ENCODE peak calls at places on chromosome 14, in five cellular contexts. Z, D, T, O and K are unnamed samples. For H3K9me3, the result is how much of the 10 kb centered on the place peaks cover.

GRCh38 chr14:101215936-101216335 is 312.4 kb upstream of the RTL1 start:
- DNase-seq in Z (no peak), D (no peak), T (no peak), O (no peak), K (no peak)

GRCh38 chr14:94461526-94462218 is 9.1 kb upstream of the SERPINA11 start:
- DNase-seq in Z (no peak), D (no peak), T (no peak), O (no peak), K (no peak)

GRCh38 chr14:22821193-22822016 is 6.2 kb upstream of the SLC7A7 start:
- DNase-seq in Z (no peak), D (peak), T (no peak), O (no peak), K (no peak)

GRCh38 chr14:74505831-74506230 is 12.3 kb downstream of the ISCA2 start:
- DNase-seq in Z (no peak), D (no peak), T (no peak), O (no peak), K (no peak)

GRCh38 chr14:32513571-32514009 is 184.5 kb downstream of the AKAP6 start:
- DNase-seq in Z (no peak), D (no peak), T (no peak), O (no peak), K (no peak)

GRCh38 chr14:71006200-71006563 is 98.9 kb downstream of the PCNX1 start:
- DNase-seq in Z (no peak), D (no peak), T (no peak), O (no peak), K (no peak)

GRCh38 chr14:95515080-95515489 is 1.4 kb downstream of the SYNE3 start:
- DNase-seq in Z (no peak), D (no peak), T (no peak), O (no peak), K (no peak)

GRCh38 chr14:80364274-80364673 is 153.0 kb upstream of the DIO2 start:
- DNase-seq in Z (no peak), D (peak), T (no peak), O (no peak), K (no peak)

GRCh38 chr14:52917732-52918131 is 33.1 kb downstream of the FERMT2 start:
- DNase-seq in Z (no peak), D (no peak), T (no peak), O (no peak), K (no peak)

GRCh38 chr14:26833777-26834176 is 235.9 kb upstream of the NOVA1 start:
- DNase-seq in Z (no peak), D (no peak), T (no peak), O (no peak), K (no peak)

GRCh38 chr14:75200451-75200850 is 24.0 kb upstream of the TMED10 start:
- DNase-seq in Z (no peak), D (no peak), T (peak), O (no peak), K (no peak)

GRCh38 chr14:101177301-101178055 is 274.0 kb upstream of the RTL1 start:
- DNase-seq in Z (no peak), D (no peak), T (no peak), O (no peak), K (no peak)

GRCh38 chr14:76490735-76491134 is 114.8 kb downstream of the ESRRB start:
- DNase-seq in Z (no peak), D (no peak), T (no peak), O (no peak), K (no peak)

GRCh38 chr14:104827173-104828055 is 26.5 kb downstream of the ZBTB42 start:
- DNase-seq in Z (peak), D (peak), T (peak), O (peak), K (peak)

GRCh38 chr14:58774531-58774930 is 136.8 kb downstream of the DACT1 start:
- DNase-seq in Z (no peak), D (no peak), T (no peak), O (no peak), K (no peak)

GRCh38 chr14:67263499-67264149 is 22.4 kb downstream of the PALS1 start:
- DNase-seq in Z (no peak), D (no peak), T (no peak), O (no peak), K (no peak)

GRCh38 chr14:101791919-101792572 is 30.5 kb downstream of the PPP2R5C start:
- DNase-seq in Z (no peak), D (no peak), T (no peak), O (no peak), K (no peak)

GRCh38 chr14:100124551-100125088 is 34.8 kb downstream of the DEGS2 start:
- DNase-seq in Z (no peak), D (no peak), T (no peak), O (no peak), K (no peak)

GRCh38 chr14:22303589-22304195 is 285.3 kb downstream of the DAD1 start:
- DNase-seq in Z (no peak), D (no peak), T (no peak), O (no peak), K (no peak)

GRCh38 chr14:68546839-68547238 is 246.0 kb downstream of the ZFP36L1 start:
- DNase-seq in Z (no peak), D (no peak), T (no peak), O (no peak), K (no peak)

GRCh38 chr14:88245321-88245720 is 77.7 kb downstream of the KCNK10 start:
- DNase-seq in Z (no peak), D (no peak), T (no peak), O (no peak), K (no peak)

GRCh38 chr14:104925214-104925899 is 678 bp downstream of the PLD4 start:
- DNase-seq in Z (no peak), D (no peak), T (no peak), O (no peak), K (no peak)

GRCh38 chr14:21993837-21994236 is 320.2 kb upstream of the OR4E1 start:
- DNase-seq in Z (no peak), D (no peak), T (no peak), O (no peak), K (no peak)

GRCh38 chr14:90616313-90616712 is 199.9 kb downstream of the TTC7B start:
- DNase-seq in Z (no peak), D (no peak), T (no peak), O (no peak), K (no peak)

GRCh38 chr14:59213368-59214315 is 25.2 kb downstream of the DAAM1 start:
- DNase-seq in Z (no peak), D (no peak), T (no peak), O (no peak), K (no peak)

GRCh38 chr14:69300601-69301221 is 40.8 kb downstream of the GALNT16 start:
- DNase-seq in Z (no peak), D (no peak), T (no peak), O (no peak), K (no peak)

GRCh38 chr14:54579606-54580005 is 12.7 kb downstream of the SAMD4A start:
- DNase-seq in Z (no peak), D (peak), T (no peak), O (no peak), K (no peak)

GRCh38 chr14:77848031-77848430 is 48.1 kb downstream of the ADCK1 start:
- DNase-seq in Z (no peak), D (no peak), T (no peak), O (no peak), K (no peak)

GRCh38 chr14:28280530-28280929 is 486.1 kb upstream of the FOXG1 start:
- DNase-seq in Z (no peak), D (no peak), T (no peak), O (no peak), K (no peak)
- H3K9me3 ChIP-seq in Z (under half), D (under half), T (under half), O (under half), K (under half)

GRCh38 chr14:19823765-19824164 is 20.2 kb downstream of the OR4N2 start:
- DNase-seq in Z (no peak), D (no peak), T (no peak), O (no peak), K (no peak)

GRCh38 chr14:19828314-19828713 is 24.7 kb downstream of the OR4N2 start:
- DNase-seq in Z (no peak), D (no peak), T (no peak), O (no peak), K (no peak)

DNA sequence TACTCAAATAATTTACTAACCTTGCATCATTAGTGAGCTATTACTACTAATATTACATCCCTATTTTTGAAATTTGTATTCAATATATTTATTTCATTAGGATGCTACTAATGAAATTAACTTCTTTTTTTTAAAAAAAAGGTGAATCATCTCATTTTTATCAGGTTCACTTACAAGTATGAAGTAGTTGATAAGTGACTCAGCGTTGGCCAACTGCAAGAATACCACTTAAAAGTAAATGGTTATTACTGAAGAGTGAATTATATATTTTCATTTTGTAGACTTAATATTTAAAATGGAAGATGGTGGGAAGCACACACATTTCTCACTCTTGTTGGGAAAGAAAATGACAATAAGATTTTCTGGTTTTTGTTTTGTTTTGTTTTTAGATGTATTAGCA is 19.6 kb downstream of the OR4N2 start:
- DNase-seq in Z (no peak), D (no peak), T (no peak), O (no peak), K (no peak)
- H3K9me3 ChIP-seq in Z (under half), D (under half), T (under half), O (under half), K (under half)

DNA sequence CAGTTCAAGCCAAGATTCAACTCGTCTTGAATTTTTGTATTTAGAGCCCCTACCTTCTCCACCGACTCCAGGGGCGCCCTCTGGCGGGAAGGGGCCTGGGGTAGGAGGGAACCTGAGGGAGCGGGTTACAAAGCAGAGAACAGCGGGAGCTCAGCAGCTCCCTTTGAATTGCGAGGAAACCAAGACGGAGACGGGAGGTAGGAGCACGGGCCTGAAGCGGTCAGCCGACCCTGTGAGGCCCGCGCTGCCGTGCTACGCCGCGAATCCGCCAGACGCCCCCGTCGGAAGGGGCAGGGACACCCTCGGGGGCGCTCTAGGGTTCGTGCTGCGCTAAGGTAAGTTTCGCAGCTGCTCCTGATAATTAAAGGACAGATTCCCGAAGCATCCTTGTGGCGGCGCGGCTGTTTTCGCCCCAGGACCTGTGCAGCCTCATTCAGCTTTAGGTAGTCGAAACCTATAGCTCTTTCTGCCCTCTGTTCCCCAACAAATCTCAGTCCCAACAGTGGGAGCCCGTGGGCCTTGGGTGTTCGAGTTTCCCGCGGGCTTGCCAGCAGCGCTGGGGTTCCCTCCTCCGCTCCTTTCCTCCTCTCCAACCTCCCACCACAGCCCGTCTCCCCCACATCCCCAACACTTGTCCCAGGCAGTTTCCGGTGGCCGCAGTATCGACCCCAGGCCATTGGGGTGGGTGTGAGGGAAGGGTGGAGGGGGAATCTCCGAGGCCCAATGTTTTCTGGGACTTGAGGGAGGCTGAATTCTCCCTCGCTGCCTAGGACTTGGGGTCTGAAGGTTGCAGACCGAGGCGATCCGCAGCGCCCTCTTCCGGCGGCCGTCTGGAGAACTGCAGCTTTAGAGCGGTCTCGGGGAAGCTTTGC is 5.1 kb upstream of the NKX2-1 start:
- DNase-seq in Z (no peak), D (peak), T (peak), O (no peak), K (no peak)
- H3K9me3 ChIP-seq in Z (under half), D (under half), T (under half), O (under half), K (under half)

GRCh38 chr14:65531148-65531547 is 118.6 kb downstream of the FUT8 start:
- DNase-seq in Z (no peak), D (no peak), T (no peak), O (no peak), K (no peak)
- H3K9me3 ChIP-seq in Z (under half), D (under half), T (under half), O (under half), K (under half)

DNA sequence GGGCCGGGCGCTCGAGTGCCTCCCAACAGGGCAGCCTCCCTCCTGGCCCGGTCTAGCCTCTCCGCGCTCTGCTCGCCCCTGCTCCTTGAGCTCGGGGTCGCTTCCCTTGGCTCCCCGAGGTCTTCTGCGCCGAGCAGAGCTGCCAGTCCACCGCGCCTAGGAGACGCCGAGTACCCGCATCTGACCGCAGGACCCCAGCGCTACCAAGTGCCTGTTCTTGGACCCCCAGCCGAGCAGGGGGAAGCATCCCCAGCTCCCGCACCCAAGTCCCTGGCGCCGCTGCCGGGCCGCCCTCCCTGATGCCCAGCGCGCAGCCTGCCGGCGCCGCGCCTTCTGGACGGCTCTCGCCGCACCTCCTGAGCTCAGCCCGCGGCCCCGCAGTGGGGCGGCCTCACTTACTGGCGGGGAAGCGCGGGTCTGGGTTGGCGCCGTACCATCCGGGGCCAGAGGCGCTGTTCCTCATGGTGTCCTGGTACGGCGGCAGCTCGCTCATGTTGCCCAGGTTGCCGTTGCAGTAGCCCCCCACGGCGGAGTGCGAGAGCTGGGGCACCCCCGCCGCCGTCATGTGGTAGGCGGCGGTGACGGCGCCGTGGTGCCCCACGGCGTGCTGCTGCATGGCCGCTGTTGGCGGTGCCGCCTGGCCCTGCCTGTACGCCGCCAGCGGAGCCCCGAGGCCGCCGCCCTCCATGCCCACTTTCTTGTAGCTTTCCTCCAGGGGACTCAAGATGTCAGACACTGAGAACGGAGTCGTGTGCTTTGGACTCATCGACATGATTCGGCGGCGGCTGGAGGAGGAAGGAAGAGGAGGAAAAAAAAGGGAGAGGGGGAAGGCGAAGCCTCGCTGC is 1.2 kb downstream of the NKX2-1 start:
- DNase-seq in Z (no peak), D (no peak), T (no peak), O (no peak), K (no peak)
- H3K9me3 ChIP-seq in Z (under half), D (under half), T (under half), O (under half), K (under half)

GRCh38 chr14:105933238-105933637 is 406.9 kb downstream of the TMEM121 start:
- DNase-seq in Z (no peak), D (no peak), T (no peak), O (no peak), K (no peak)

GRCh38 chr14:105931808-105932483 is 405.6 kb downstream of the TMEM121 start:
- DNase-seq in Z (no peak), D (peak), T (no peak), O (no peak), K (no peak)

GRCh38 chr14:105938055-105938863 is 411.9 kb downstream of the TMEM121 start:
- DNase-seq in Z (no peak), D (no peak), T (peak), O (no peak), K (no peak)

GRCh38 chr14:105937253-105938054 is 411.1 kb downstream of the TMEM121 start:
- DNase-seq in Z (no peak), D (no peak), T (peak), O (no peak), K (no peak)

GRCh38 chr14:105935384-105935783 is 409.0 kb downstream of the TMEM121 start:
- DNase-seq in Z (no peak), D (no peak), T (no peak), O (no peak), K (no peak)
- H3K9me3 ChIP-seq in Z (under half), D (under half), T (under half), O (under half), K (under half)

DNA sequence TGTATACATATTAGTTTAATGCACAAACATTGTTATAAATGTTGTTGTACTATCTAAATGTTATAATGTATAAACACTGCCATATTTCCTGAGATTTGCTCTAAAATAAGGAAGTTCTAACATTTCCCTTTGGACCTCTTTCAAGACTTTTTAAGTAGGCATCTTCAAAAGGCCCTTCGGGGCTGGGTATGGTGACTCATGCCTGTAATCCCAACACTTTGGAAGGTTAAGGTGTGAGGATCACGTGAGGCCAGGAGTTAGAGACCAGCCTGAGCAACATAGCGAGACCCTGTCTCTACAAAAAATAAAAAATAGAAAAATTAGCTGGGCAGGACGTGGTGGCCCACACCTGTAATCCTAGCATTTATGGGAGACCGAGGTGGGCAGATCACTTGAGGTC is 35.5 kb downstream of the FBLN5 start:
- DNase-seq in Z (no peak), D (no peak), T (no peak), O (no peak), K (no peak)
- H3K9me3 ChIP-seq in Z (under half), D (under half), T (under half), O (under half), K (under half)

DNA sequence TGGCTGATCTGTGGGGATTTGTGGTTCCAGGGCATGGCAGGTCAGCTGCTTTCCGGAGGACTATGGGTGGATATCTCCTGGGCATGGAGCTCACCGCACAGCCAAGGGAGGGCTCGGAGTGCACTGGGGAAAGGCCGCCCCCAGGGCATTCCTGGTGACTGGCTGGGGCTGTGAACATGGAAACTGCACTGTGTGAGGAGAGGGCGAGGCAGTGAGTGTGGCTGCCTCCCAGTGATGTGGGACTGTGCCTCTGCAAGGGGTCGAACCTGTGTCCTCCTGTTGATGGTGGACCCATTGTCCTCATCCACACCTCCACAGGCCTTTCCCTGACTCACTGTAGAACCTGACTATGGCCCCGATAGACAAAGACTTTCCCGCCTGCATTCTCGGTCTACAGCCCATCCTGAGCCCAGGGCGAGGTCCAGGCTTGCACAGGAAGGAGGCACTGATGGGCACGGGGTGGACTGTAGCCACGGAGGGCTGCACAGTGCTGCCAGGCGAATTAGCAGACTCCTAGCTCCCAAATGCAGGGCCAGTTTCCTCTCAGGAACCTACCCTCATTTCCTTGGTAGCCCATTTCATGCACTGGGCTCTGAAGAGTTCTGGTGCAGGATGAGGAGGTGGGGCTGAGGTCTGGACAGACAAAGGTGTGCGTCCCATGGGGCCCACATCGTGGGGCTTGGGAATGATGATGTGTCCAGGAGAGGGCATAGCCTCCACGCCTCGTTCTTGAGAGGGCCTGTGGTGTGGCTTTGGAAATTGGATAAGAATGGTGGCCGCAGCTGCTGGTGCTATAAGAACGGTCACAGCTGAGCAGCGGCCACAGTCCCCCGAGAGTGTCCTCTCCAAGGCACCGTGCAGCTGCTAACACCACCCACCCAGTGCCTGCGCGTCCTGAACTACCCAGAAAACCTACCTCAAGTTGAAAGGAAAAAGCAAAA is 415.1 kb downstream of the TMEM121 start:
- DNase-seq in Z (no peak), D (no peak), T (peak), O (no peak), K (no peak)
- H3K9me3 ChIP-seq in Z (under half), D (under half), T (under half), O (under half), K (under half)